ENCODE peak calls at places on chromosomes 5 and 9, in nine cellular contexts. R is vagina, S is HCT116, Q is endothelial cell of umbilical vein, A is GM23338, T is GM12891, J is K562, I is SK-N-SH, B is upper lobe of left lung. U is an unnamed sample.

GRCh38 chr9:8706998-8707397 is 907.4 kb upstream of the DMAC1 start:
- DNase-seq in R (no peak), S (no peak), Q (no peak), A (no peak), T (no peak), J (no peak), I (no peak), B (no peak), U (no peak)

GRCh38 chr9:93633492-93634221 is 57.3 kb downstream of the PHF2 start:
- DNase-seq in R (peak), S (no peak), Q (no peak), A (no peak), T (no peak), J (no peak), I (no peak), B (peak), U (no peak)

GRCh38 chr9:92947268-92948031 is at the start of gene FGD3:
- DNase-seq in R (no peak), S (no peak), Q (no peak), A (peak), T (no peak), J (no peak), I (peak), B (peak), U (no peak)

GRCh38 chr5:111187079-111187478 is 37.1 kb upstream of the CAMK4 start:
- DNase-seq in R (no peak), S (no peak), Q (no peak), A (no peak), T (no peak), J (no peak), I (no peak), B (no peak), U (no peak)

GRCh38 chr5:35853652-35854051 is 3.0 kb upstream of the IL7R start:
- DNase-seq in R (no peak), S (no peak), Q (no peak), A (no peak), T (no peak), J (no peak), I (no peak), B (peak), U (no peak)

GRCh38 chr5:97042981-97043380 is 99.4 kb downstream of the LIX1 start:
- DNase-seq in R (no peak), S (no peak), Q (no peak), A (peak), T (no peak), J (no peak), I (no peak), B (peak), U (no peak)

GRCh38 chr9:95077053-95077765 is 240.3 kb downstream of the FANCC start:
- DNase-seq in R (no peak), S (no peak), Q (no peak), A (no peak), T (no peak), J (no peak), I (no peak), B (peak), U (no peak)

GRCh38 chr5:32115985-32116384 is 58.1 kb downstream of the GOLPH3 start:
- DNase-seq in R (no peak), S (no peak), Q (no peak), A (peak), T (no peak), J (no peak), I (no peak), B (no peak), U (no peak)

GRCh38 chr9:127395491-127396252 is 1.3 kb upstream of the SLC2A8 start:
- DNase-seq in R (no peak), S (no peak), Q (no peak), A (no peak), T (no peak), J (no peak), I (no peak), B (no peak), U (no peak)

GRCh38 chr5:148172377-148172776 is 4.0 kb downstream of the SPINK14 start:
- DNase-seq in R (no peak), S (no peak), Q (no peak), A (no peak), T (no peak), J (no peak), I (no peak), B (no peak), U (no peak)

GRCh38 chr9:94801685-94802084 is 75.2 kb downstream of the AOPEP start:
- DNase-seq in R (no peak), S (no peak), Q (peak), A (no peak), T (no peak), J (no peak), I (no peak), B (no peak), U (no peak)

GRCh38 chr9:13278368-13279246 is 885 bp downstream of the MPDZ start:
- DNase-seq in R (no peak), S (no peak), Q (peak), A (peak), T (no peak), J (peak), I (peak), B (peak), U (peak)

GRCh38 chr9:10265102-10265708 is 347.6 kb downstream of the PTPRD start:
- DNase-seq in R (no peak), S (no peak), Q (peak), A (no peak), T (no peak), J (no peak), I (no peak), B (no peak), U (no peak)

GRCh38 chr5:67262202-67262601 is 65.6 kb upstream of the CD180 start:
- DNase-seq in R (no peak), S (no peak), Q (no peak), A (no peak), T (no peak), J (no peak), I (no peak), B (no peak), U (no peak)

GRCh38 chr5:20266068-20266467 is 278.1 kb upstream of the CDH18 start:
- DNase-seq in R (no peak), S (no peak), Q (no peak), A (no peak), T (no peak), J (no peak), I (no peak), B (no peak), U (no peak)

GRCh38 chr9:31601666-31602065 is 782.8 kb upstream of the ACO1 start:
- DNase-seq in R (no peak), S (no peak), Q (no peak), A (no peak), T (no peak), J (no peak), I (no peak), B (no peak), U (no peak)

GRCh38 chr9:93599571-93600403 is 23.4 kb downstream of the PHF2 start:
- DNase-seq in R (peak), S (no peak), Q (no peak), A (peak), T (no peak), J (no peak), I (no peak), B (peak), U (no peak)

GRCh38 chr5:176870110-176870591 is 29.0 kb downstream of the HK3 start:
- DNase-seq in R (no peak), S (peak), Q (peak), A (peak), T (no peak), J (peak), I (peak), B (peak), U (no peak)

GRCh38 chr9:135335691-135336181 is 143.8 kb upstream of the PPP1R26 start:
- DNase-seq in R (no peak), S (no peak), Q (no peak), A (no peak), T (no peak), J (no peak), I (peak), B (peak), U (no peak)

GRCh38 chr5:122170630-122171029 is 41.3 kb downstream of the ZNF474 start:
- DNase-seq in R (no peak), S (no peak), Q (peak), A (peak), T (no peak), J (no peak), I (no peak), B (no peak), U (no peak)

GRCh38 chr5:67160985-67161384 is 35.6 kb downstream of the CD180 start:
- DNase-seq in R (no peak), S (no peak), Q (no peak), A (peak), T (no peak), J (no peak), I (peak), B (peak), U (peak)

GRCh38 chr5:73218552-73219171 is 45.7 kb downstream of the TMEM174 start:
- DNase-seq in R (no peak), S (peak), Q (peak), A (peak), T (no peak), J (no peak), I (no peak), B (no peak), U (no peak)

GRCh38 chr5:150508828-150509227 is 897 bp downstream of the NDST1 start:
- DNase-seq in R (no peak), S (no peak), Q (no peak), A (no peak), T (no peak), J (no peak), I (no peak), B (no peak), U (no peak)

GRCh38 chr5:147290261-147290660 is 55.4 kb downstream of the STK32A start:
- DNase-seq in R (no peak), S (no peak), Q (no peak), A (peak), T (no peak), J (no peak), I (no peak), B (peak), U (no peak)

DNA sequence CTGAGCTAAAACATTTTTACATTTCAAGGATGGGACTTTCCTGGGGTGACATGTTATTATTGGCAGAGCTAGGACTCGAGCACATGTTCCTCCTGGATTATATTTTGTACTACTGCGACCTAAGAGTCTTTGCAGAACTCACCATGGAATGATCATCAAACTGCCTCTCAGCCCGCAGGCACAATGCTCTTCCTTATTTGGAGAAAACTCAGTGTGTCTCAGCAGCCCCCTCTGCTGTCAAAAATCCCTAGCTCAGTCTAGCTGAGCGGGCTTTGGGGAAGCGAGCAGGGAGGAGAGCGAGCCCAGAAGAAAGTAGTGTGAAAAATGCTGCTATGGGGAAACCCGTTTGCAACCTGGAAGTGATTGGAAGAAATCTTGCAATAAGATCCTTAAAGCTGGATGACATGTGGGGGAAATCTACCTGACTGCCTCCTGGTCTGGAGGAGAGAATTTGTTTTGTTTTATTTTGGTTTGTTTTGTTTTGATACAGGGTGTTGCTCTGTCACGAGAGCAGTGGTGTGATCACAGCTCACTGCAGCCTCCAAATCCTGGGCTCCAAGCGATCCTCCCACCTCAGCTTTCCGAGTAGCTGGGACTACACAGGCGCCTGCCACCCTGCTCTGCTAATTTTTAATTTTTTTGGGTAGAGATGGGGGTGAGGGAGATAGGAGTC is 89.9 kb upstream of the CLINT1 start:
- DNase-seq in R (peak), S (peak), Q (peak), A (peak), T (peak), J (peak), I (peak), B (peak), U (peak)
- TF ChIP-seq POLR2AphosphoS5 in R (no peak), S (no peak), Q (no peak), A (no peak), T (no peak), J (no peak), I (no peak), B (no peak), U (peak)

GRCh38 chr5:132388244-132389050 is 18.9 kb downstream of the SLC22A5 start:
- DNase-seq in R (peak), S (no peak), Q (peak), A (no peak), T (no peak), J (no peak), I (no peak), B (no peak), U (no peak)

GRCh38 chr5:132387649-132388117 is 18.2 kb downstream of the SLC22A5 start:
- DNase-seq in R (peak), S (peak), Q (peak), A (no peak), T (no peak), J (peak), I (peak), B (peak), U (peak)

GRCh38 chr5:132389051-132389331 is 19.5 kb downstream of the SLC22A5 start:
- DNase-seq in R (no peak), S (no peak), Q (no peak), A (no peak), T (no peak), J (no peak), I (no peak), B (no peak), U (no peak)

GRCh38 chr5:132385321-132386105 is 16.0 kb downstream of the SLC22A5 start:
- DNase-seq in R (peak), S (no peak), Q (peak), A (peak), T (no peak), J (no peak), I (peak), B (peak), U (peak)

DNA sequence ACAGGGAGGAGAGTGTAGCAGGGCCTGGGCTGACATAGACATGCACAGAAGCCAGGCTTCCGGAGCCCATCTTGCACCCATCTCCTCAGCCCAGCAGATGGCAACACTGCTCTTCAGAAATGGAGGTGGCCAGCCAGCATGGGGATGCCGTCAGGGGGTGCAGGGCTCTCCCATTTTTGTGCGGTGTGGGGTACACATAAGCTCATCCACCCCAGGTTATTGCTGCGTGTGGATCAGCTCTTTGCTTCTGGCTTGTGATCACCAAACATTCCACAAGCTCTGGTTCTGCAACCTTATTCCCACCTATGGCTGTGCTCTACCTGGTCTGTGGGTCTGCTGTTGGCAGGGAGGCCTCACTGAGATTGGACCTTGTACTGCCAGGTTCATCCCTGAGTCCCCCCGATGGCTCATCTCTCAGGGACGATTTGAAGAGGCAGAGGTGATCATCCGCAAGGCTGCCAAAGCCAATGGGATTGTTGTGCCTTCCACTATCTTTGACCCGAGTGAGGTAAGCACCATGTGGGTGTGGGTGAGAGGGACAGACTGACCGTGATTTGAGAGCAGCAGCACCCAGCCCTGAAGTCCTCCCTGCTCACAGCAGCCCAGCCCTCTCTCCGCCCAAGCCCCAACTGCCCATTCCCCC is 17.3 kb downstream of the SLC22A5 start:
- DNase-seq in R (peak), S (peak), Q (peak), A (peak), T (peak), J (peak), I (peak), B (peak), U (peak)
- TF ChIP-seq POLR2AphosphoS5 in R (peak), S (peak), Q (peak), A (no peak), T (no peak), J (no peak), I (no peak), B (no peak), U (peak)

GRCh38 chr5:8410618-8411017 is 541.7 kb downstream of the MTRR start:
- DNase-seq in R (no peak), S (no peak), Q (no peak), A (no peak), T (no peak), J (no peak), I (no peak), B (no peak), U (no peak)

GRCh38 chr5:8418049-8418426 is 549.1 kb downstream of the MTRR start:
- DNase-seq in R (no peak), S (no peak), Q (no peak), A (no peak), T (no peak), J (no peak), I (no peak), B (no peak), U (no peak)

GRCh38 chr5:8417316-8418048 is 548.5 kb downstream of the MTRR start:
- DNase-seq in R (no peak), S (no peak), Q (no peak), A (no peak), T (no peak), J (no peak), I (no peak), B (no peak), U (no peak)

GRCh38 chr5:8413975-8414374 is 545.0 kb downstream of the MTRR start:
- DNase-seq in R (no peak), S (no peak), Q (no peak), A (no peak), T (no peak), J (no peak), I (no peak), B (no peak), U (no peak)
- TF ChIP-seq POLR2AphosphoS5 in R (no peak), S (no peak), Q (no peak), A (no peak), T (no peak), J (no peak), I (no peak), B (no peak), U (no peak)

GRCh38 chr5:28065664-28066063 is 1027.3 kb upstream of the CDH9 start:
- DNase-seq in R (no peak), S (no peak), Q (no peak), A (no peak), T (no peak), J (no peak), I (no peak), B (no peak), U (no peak)
- TF ChIP-seq POLR2AphosphoS5 in R (no peak), S (no peak), Q (no peak), A (no peak), T (no peak), J (no peak), I (no peak), B (no peak), U (no peak)

GRCh38 chr5:142315231-142315900 is 9.5 kb downstream of the SPRY4 start:
- DNase-seq in R (no peak), S (no peak), Q (no peak), A (no peak), T (no peak), J (no peak), I (no peak), B (no peak), U (no peak)

GRCh38 chr5:142314606-142315005 is 10.2 kb downstream of the SPRY4 start:
- DNase-seq in R (no peak), S (no peak), Q (no peak), A (no peak), T (no peak), J (no peak), I (no peak), B (no peak), U (no peak)

GRCh38 chr5:142316681-142317080 is 8.1 kb downstream of the SPRY4 start:
- DNase-seq in R (no peak), S (no peak), Q (no peak), A (no peak), T (no peak), J (no peak), I (no peak), B (no peak), U (no peak)

GRCh38 chr5:142317173-142317572 is 7.6 kb downstream of the SPRY4 start:
- DNase-seq in R (no peak), S (no peak), Q (no peak), A (no peak), T (no peak), J (no peak), I (no peak), B (no peak), U (no peak)

GRCh38 chr5:142316051-142316450 is 8.8 kb downstream of the SPRY4 start:
- DNase-seq in R (no peak), S (no peak), Q (peak), A (no peak), T (no peak), J (no peak), I (peak), B (no peak), U (no peak)
- TF ChIP-seq POLR2AphosphoS5 in R (no peak), S (no peak), Q (peak), A (no peak), T (no peak), J (no peak), I (no peak), B (peak), U (no peak)

GRCh38 chr9:134010774-134011173 is 14.5 kb upstream of the BRD3OS start:
- DNase-seq in R (no peak), S (no peak), Q (peak), A (no peak), T (no peak), J (no peak), I (peak), B (peak), U (no peak)
- TF ChIP-seq POLR2AphosphoS5 in R (no peak), S (no peak), Q (no peak), A (no peak), T (no peak), J (no peak), I (no peak), B (no peak), U (no peak)

GRCh38 chr5:56647109-56647863 is 168.1 kb upstream of the MAP3K1 start:
- DNase-seq in R (no peak), S (no peak), Q (no peak), A (no peak), T (no peak), J (no peak), I (no peak), B (no peak), U (no peak)

GRCh38 chr5:56651893-56652292 is 163.5 kb upstream of the MAP3K1 start:
- DNase-seq in R (no peak), S (no peak), Q (no peak), A (no peak), T (no peak), J (no peak), I (no peak), B (no peak), U (no peak)

GRCh38 chr5:56648460-56649034 is 166.8 kb upstream of the MAP3K1 start:
- DNase-seq in R (no peak), S (no peak), Q (no peak), A (no peak), T (no peak), J (no peak), I (no peak), B (no peak), U (no peak)

DNA sequence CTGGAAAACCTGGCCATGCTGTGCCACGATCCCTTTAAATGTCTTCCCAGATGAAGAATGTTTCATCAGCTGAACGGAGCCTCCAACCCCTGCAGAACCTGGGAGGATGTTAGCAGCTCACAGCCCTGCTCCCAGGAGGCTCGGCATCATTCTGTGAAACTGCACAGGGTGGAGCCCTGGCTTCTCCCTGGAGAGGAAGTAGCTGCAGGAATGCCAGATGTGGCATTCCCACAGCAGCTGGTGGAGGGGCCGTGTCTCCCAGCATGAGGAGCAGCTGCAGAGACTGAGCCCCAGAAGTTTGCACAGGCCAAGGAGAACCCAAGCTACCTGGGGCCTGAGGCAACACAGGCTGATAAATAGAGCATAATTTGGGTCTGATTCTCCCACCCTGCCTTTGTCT is 165.8 kb upstream of the MAP3K1 start:
- DNase-seq in R (no peak), S (no peak), Q (no peak), A (no peak), T (no peak), J (no peak), I (peak), B (no peak), U (no peak)
- TF ChIP-seq POLR2AphosphoS5 in R (no peak), S (no peak), Q (no peak), A (no peak), T (no peak), J (no peak), I (no peak), B (no peak), U (no peak)

U was measured in prostate gland.